ENCODE peak calls at places on chromosomes 5 and 9, in seven cellular contexts. H is uterus; M is activated T-cell treated with anti-CD3 and anti-CD28 coated beads, Interleukin-2, amount 50 U/mL, for 1 hour; O is Karpas-422; N is astrocyte of the spinal cord; J is NCI-H446 treated with DMSO at 0.1 percent for 48 hours; A is sciatic nerve. V is an unnamed sample.
A peak's percentile ranks its signal among the peaks of the same experiment; 100 is the strongest.

GRCh38 chr9:132788378-132788777 is 89.7 kb downstream of the AK8 start:
- DNase-seq in H (no peak), M (no peak), O (no peak), N (no peak), J (no peak), A (no peak), V (no peak)

GRCh38 chr5:181188700-181189362 is 16.2 kb downstream of the TRIM7 start:
- DNase-seq in H (peak; percentile 82), M (peak; percentile 74), O (peak; percentile 93), N (peak; percentile 80), J (no peak), A (peak; percentile 88), V (peak; percentile 93)

GRCh38 chr9:135299239-135299590 is 180.4 kb upstream of the PPP1R26 start:
- DNase-seq in H (no peak), M (no peak), O (no peak), N (no peak), J (no peak), A (no peak), V (peak; percentile 31)

GRCh38 chr5:22911019-22911418 is 57.9 kb upstream of the CDH12 start:
- DNase-seq in H (no peak), M (no peak), O (no peak), N (no peak), J (no peak), A (no peak), V (no peak)

GRCh38 chr5:174724484-174725260 is at the start of gene MSX2:
- DNase-seq in H (peak; percentile 66), M (no peak), O (no peak), N (peak; percentile 90), J (no peak), A (peak; percentile 84), V (peak; percentile 74)

GRCh38 chr9:18890372-18890771 is 142.6 kb downstream of the SAXO1 start:
- DNase-seq in H (no peak), M (no peak), O (no peak), N (peak; percentile 48), J (peak; percentile 20), A (no peak), V (no peak)

GRCh38 chr9:131361202-131361833 is 32.6 kb upstream of the PRRC2B start:
- DNase-seq in H (no peak), M (no peak), O (no peak), N (peak; percentile 13), J (no peak), A (no peak), V (no peak)

GRCh38 chr9:127767909-127768331 is 10.5 kb downstream of the SH2D3C start:
- DNase-seq in H (no peak), M (no peak), O (no peak), N (peak; percentile 16), J (no peak), A (no peak), V (no peak)

GRCh38 chr9:93191354-93191660 is 7.4 kb downstream of the WNK2 start:
- DNase-seq in H (no peak), M (no peak), O (no peak), N (no peak), J (no peak), A (no peak), V (no peak)

GRCh38 chr5:72246954-72247442 is 73.0 kb downstream of the MRPS27 start:
- DNase-seq in H (no peak), M (no peak), O (no peak), N (peak; percentile 67), J (peak; percentile 11), A (no peak), V (no peak)

GRCh38 chr5:160129841-160130240 is 10.6 kb upstream of the PWWP2A start:
- DNase-seq in H (no peak), M (no peak), O (no peak), N (no peak), J (no peak), A (no peak), V (no peak)

GRCh38 chr5:152514827-152515397 is 109.8 kb upstream of the NMUR2 start:
- DNase-seq in H (no peak), M (no peak), O (peak; percentile 78), N (peak; percentile 14), J (no peak), A (no peak), V (no peak)

GRCh38 chr9:2132484-2133082 is 117.4 kb downstream of the SMARCA2 start:
- DNase-seq in H (no peak), M (no peak), O (peak; percentile 73), N (peak; percentile 53), J (peak; percentile 35), A (no peak), V (no peak)

GRCh38 chr5:110880413-110880812 is 141.6 kb downstream of the SLC25A46 start:
- DNase-seq in H (no peak), M (no peak), O (no peak), N (peak; percentile 90), J (peak; percentile 72), A (no peak), V (no peak)

GRCh38 chr9:35675732-35676392 is 2.1 kb downstream of the CA9 start:
- DNase-seq in H (peak; percentile 48), M (peak; percentile 52), O (no peak), N (no peak), J (no peak), A (peak; percentile 73), V (peak; percentile 73)

GRCh38 chr5:58380655-58381054 is 79.2 kb downstream of the PLK2 start:
- DNase-seq in H (no peak), M (no peak), O (no peak), N (no peak), J (no peak), A (no peak), V (no peak)

GRCh38 chr5:8907168-8907868 is 638.6 kb downstream of the SEMA5A start:
- DNase-seq in H (no peak), M (no peak), O (no peak), N (peak; percentile 86), J (no peak), A (no peak), V (no peak)

GRCh38 chr5:73418244-73418691 is 30.3 kb downstream of the FOXD1 start:
- DNase-seq in H (no peak), M (no peak), O (no peak), N (peak; percentile 49), J (peak; percentile 64), A (peak; percentile 70), V (no peak)

GRCh38 chr9:76203373-76203772 is 190.9 kb downstream of the RFK start:
- DNase-seq in H (no peak), M (no peak), O (peak; percentile 44), N (no peak), J (no peak), A (no peak), V (no peak)

GRCh38 chr5:27472000-27472763 is 433.8 kb upstream of the CDH9 start:
- DNase-seq in H (no peak), M (no peak), O (peak; percentile 53), N (peak; percentile 2), J (peak; percentile 97), A (no peak), V (no peak)

GRCh38 chr5:57332350-57332749 is 150.3 kb downstream of the ACTBL2 start:
- DNase-seq in H (no peak), M (no peak), O (no peak), N (peak; percentile 36), J (no peak), A (no peak), V (no peak)